ENCODE peak calls at places on chromosomes 12 and 14, in four cellular contexts. A is WERI-Rb-1, T is lower leg skin, R is ascending aorta. B is an unnamed sample.

GRCh38 chr12:126385785-126386184 is 1320.5 kb downstream of the AACS start:
- DNase-seq in R (no peak), T (no peak), A (no peak), B (no peak)

GRCh38 chr12:27330846-27331245 is 1.8 kb upstream of the BMAL2 start:
- DNase-seq in R (no peak), T (no peak), A (no peak), B (no peak)

GRCh38 chr12:124019115-124019514 is 46.1 kb downstream of the ZNF664 start:
- DNase-seq in R (no peak), A (no peak), T (no peak), B (no peak)

GRCh38 chr12:110677206-110677911 is 11.6 kb downstream of the HVCN1 start:
- DNase-seq in R (no peak), A (no peak), T (no peak), B (no peak)

GRCh38 chr14:102539544-102540309 is 30.2 kb upstream of the ANKRD9 start:
- DNase-seq in A (no peak), R (no peak), T (no peak), B (no peak)

GRCh38 chr14:69741055-69741454 is 25.9 kb upstream of the SRSF5 start:
- DNase-seq in T (no peak), R (no peak), A (no peak), B (no peak)

GRCh38 chr12:78431931-78432330 is 432.6 kb upstream of the SYT1 start:
- DNase-seq in T (no peak), R (no peak), A (no peak), B (no peak)

GRCh38 chr14:102424923-102425322 is 62.2 kb downstream of the TECPR2 start:
- DNase-seq in T (peak; percentile 61), A (no peak), R (no peak), B (no peak)

GRCh38 chr12:127600211-127600610 is 666.8 kb upstream of the TMEM132C start:
- DNase-seq in T (no peak), R (no peak), A (no peak), B (no peak)

GRCh38 chr14:22471545-22472121 is 117.4 kb downstream of the DAD1 start:
- DNase-seq in R (no peak), T (no peak), A (peak; percentile 82), B (no peak)

GRCh38 chr14:69535230-69535848 is 39.3 kb downstream of the CCDC177 start:
- DNase-seq in R (no peak), T (no peak), A (peak; percentile 78), B (no peak)

GRCh38 chr14:24343795-24344660 is 4.2 kb upstream of the RIPK3 start:
- DNase-seq in R (no peak), A (no peak), T (no peak), B (no peak)

GRCh38 chr14:95515080-95515489 is 1.4 kb downstream of the SYNE3 start:
- DNase-seq in A (no peak), R (no peak), T (peak; percentile 91), B (no peak)

GRCh38 chr14:23148596-23149249 is 29.7 kb upstream of the CEBPE start:
- DNase-seq in A (no peak), R (no peak), T (no peak), B (no peak)

GRCh38 chr12:4956054-4956453 is 46.3 kb downstream of the KCNA1 start:
- DNase-seq in A (no peak), T (no peak), R (no peak), B (no peak)

GRCh38 chr12:78568326-78569020 is 296.1 kb upstream of the SYT1 start:
- DNase-seq in T (no peak), R (no peak), A (no peak), B (no peak)

GRCh38 chr14:65210118-65210826 is 108.0 kb upstream of the MAX start:
- DNase-seq in T (no peak), A (no peak), R (no peak), B (no peak)

GRCh38 chr12:9342614-9343353 is 134.6 kb upstream of the PZP start:
- DNase-seq in A (no peak), R (no peak), T (no peak), B (no peak)

GRCh38 chr12:12546314-12546772 is 16.3 kb downstream of the DUSP16 start:
- DNase-seq in T (no peak), A (no peak), R (no peak), B (no peak)

GRCh38 chr14:65230287-65230728 is 128.0 kb upstream of the MAX start:
- DNase-seq in R (no peak), A (no peak), T (peak; percentile 78), B (no peak)

GRCh38 chr14:38500125-38500524 is 244.2 kb upstream of the CLEC14A start:
- DNase-seq in A (no peak), T (no peak), R (no peak), B (no peak)

DNA sequence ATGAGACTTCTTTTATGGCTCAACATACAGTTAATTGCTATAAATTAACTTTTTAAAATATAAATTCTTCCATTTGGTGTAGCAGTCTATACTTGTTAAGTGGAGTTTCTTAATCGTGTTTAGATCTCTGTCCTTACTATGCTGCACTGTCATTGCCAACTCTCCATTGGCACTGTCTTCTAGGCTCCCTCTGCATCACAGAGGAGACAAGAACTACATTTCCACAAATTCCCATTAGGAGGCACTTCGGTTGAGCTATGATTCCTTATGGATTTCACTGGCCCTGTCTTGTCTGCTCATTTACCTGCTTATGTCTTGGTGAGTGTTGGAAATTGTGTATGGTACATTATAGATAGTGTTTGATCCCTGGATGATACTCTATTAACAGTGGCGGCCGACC is 630.9 kb upstream of the ATXN7L3B start:
- DNase-seq in A (no peak), T (no peak), R (no peak), B (no peak)
- TF ChIP-seq CTCF in A (no peak), T (no peak), R (no peak), B (no peak)

DNA sequence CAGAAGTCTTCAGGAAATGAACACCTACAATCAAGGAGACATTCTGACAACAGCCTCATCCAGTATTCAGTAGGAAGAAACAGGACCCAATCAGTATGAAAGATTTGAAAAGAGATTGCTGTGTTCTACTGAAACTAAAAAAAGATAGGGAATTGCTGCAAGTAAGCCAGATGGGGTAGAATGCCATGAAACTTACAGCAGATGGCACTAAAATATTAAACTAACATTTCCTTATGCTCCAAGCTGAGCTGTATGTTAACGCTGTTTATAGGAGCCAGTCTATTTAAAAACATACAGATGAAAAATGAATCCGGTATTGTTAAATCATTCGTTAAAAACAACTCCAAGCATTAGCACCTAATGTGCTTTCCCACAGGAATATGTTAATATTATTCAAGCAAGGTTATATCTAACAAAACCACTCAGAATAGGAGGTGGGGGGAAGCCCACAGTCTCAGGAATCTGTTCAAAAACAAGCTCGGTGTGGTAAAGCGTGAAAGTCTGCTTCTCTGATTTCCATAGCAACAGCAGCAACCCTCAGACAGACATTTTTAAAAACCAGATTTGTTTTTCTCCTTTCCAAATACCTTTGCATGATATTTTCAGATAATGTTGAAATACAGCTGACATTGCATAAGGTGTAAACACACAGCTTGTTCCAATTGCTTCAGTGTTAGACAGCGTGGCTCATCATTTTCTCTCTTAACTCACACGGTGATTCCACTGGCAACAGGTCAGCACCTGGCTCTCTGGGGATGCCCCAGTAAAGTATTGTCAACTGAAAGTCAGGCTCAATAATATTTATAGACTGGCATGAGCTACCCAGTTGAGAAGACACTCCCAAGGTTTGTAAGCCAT is 131.4 kb upstream of the CCDC175 start:
- DNase-seq in A (no peak), R (no peak), T (no peak), B (no peak)
- TF ChIP-seq CTCF in A (peak; percentile 20), R (no peak), T (no peak), B (no peak)

DNA sequence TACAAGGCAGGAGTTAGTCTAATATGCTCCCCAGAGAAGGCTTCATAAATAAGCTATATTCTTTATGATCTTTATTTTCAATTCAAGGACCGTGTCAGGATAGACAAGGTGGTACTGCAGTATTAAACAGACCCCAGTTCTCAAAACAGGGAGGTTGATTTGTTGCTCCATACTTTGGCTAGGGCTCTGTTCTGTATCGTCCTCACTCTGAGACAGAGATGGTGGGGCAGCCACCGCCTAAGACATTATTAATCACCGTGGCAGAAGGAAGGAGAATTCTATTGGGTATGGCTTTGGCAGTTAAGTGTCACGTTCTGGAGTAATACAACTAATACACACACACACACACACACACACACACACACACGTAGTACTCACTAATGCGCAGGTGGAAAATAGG is 117.0 kb upstream of the SLCO1C1 start:
- DNase-seq in R (no peak), T (no peak), A (no peak), B (no peak)
- TF ChIP-seq CTCF in R (no peak), T (no peak), A (no peak), B (no peak)

DNA sequence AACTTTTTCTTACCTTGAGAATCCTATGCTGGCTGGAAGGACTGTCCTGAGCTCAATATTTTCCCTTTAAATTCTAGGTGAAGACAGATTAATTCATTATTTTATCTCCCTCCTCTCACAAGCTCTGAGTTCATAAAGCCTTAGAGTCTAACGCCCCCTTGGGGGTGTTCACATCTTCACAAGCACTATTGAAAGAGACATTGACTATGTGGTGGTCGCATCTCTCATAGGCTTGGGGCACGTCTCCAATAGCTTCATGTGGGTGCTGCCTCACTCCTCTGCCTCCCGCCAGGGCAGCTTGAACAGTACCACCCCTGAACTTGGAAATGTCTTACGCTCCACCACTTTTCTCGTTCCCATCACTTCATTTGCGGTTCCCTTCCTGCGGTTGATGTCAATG is 106.2 kb downstream of the UNC79 start:
- DNase-seq in R (no peak), T (no peak), A (peak; percentile 44), B (no peak)
- TF ChIP-seq CTCF in R (no peak), T (no peak), A (peak; percentile 56), B (peak; percentile 19)